ENCODE peak calls at places on chromosomes 16 and 17, in ten cellular contexts. S, Q, C, Y, J, K, O, V, T and L are unnamed samples.

GRCh38 chr17:50316016-50316587 is 29.8 kb upstream of the XYLT2 start:
- DNase-seq in S (no peak), Q (no peak), C (no peak), Y (no peak), J (no peak), K (no peak), O (no peak), V (no peak), T (peak), L (no peak)

GRCh38 chr16:88014954-88015805 is 63.9 kb downstream of the BANP start:
- DNase-seq in S (no peak), Q (peak), C (no peak), Y (no peak), J (no peak), K (no peak), O (no peak), V (peak), T (peak), L (no peak)

GRCh38 chr16:8493885-8494487 is 96.3 kb downstream of the TMEM114 start:
- DNase-seq in S (no peak), Q (no peak), C (peak), Y (no peak), J (no peak), K (no peak), O (no peak), V (no peak), T (peak), L (no peak)

GRCh38 chr16:11098601-11099377 is 154.4 kb downstream of the CLEC16A start:
- DNase-seq in S (no peak), Q (no peak), C (no peak), Y (no peak), J (no peak), K (no peak), O (no peak), V (no peak), T (no peak), L (no peak)

GRCh38 chr16:8704098-8704497 is 29.7 kb downstream of the ABAT start:
- DNase-seq in S (no peak), Q (no peak), C (no peak), Y (no peak), J (no peak), K (no peak), O (no peak), V (no peak), T (no peak), L (no peak)

GRCh38 chr17:69235338-69236058 is 6.9 kb upstream of the ABCA10 start:
- DNase-seq in S (peak), Q (peak), C (peak), Y (peak), J (peak), K (peak), O (peak), V (peak), T (peak), L (peak)

GRCh38 chr17:17021194-17021863 is 20.9 kb upstream of the MPRIP start:
- DNase-seq in S (no peak), Q (peak), C (peak), Y (no peak), J (no peak), K (no peak), O (no peak), V (no peak), T (peak), L (no peak)

GRCh38 chr16:77945126-77945525 is 77.2 kb upstream of the CLEC3A start:
- DNase-seq in S (no peak), Q (no peak), C (no peak), Y (no peak), J (no peak), K (no peak), O (peak), V (no peak), T (no peak), L (no peak)

GRCh38 chr17:63140255-63140654 is 174.2 kb downstream of the TANC2 start:
- DNase-seq in S (no peak), Q (no peak), C (no peak), Y (peak), J (no peak), K (peak), O (no peak), V (no peak), T (no peak), L (peak)

GRCh38 chr17:39533891-39534290 is 72.6 kb downstream of the CDK12 start:
- DNase-seq in S (no peak), Q (no peak), C (no peak), Y (no peak), J (no peak), K (no peak), O (no peak), V (no peak), T (no peak), L (no peak)

GRCh38 chr16:27639588-27640276 is 89.8 kb downstream of the KATNIP start:
- DNase-seq in S (peak), Q (no peak), C (peak), Y (peak), J (no peak), K (no peak), O (peak), V (no peak), T (peak), L (peak)

GRCh38 chr16:10266809-10267208 is 84.6 kb upstream of the GRIN2A start:
- DNase-seq in S (no peak), Q (no peak), C (no peak), Y (no peak), J (no peak), K (no peak), O (no peak), V (no peak), T (no peak), L (no peak)

GRCh38 chr17:32998111-32998892 is 6.7 kb downstream of the SPACA3 start:
- DNase-seq in S (peak), Q (peak), C (peak), Y (peak), J (peak), K (peak), O (peak), V (peak), T (peak), L (peak)
- H3K4me3 ChIP-seq in S (no peak), Q (no peak), C (peak), Y (no peak), J (no peak), K (no peak), O (peak), V (no peak), T (no peak), L (no peak)

GRCh38 chr17:67499673-67500072 is 122.6 kb downstream of the PITPNC1 start:
- DNase-seq in S (no peak), Q (no peak), C (no peak), Y (no peak), J (no peak), K (no peak), O (no peak), V (no peak), T (no peak), L (no peak)
- H3K4me3 ChIP-seq in S (no peak), Q (no peak), C (no peak), Y (no peak), J (no peak), K (no peak), O (no peak), V (no peak), T (no peak), L (no peak)

DNA sequence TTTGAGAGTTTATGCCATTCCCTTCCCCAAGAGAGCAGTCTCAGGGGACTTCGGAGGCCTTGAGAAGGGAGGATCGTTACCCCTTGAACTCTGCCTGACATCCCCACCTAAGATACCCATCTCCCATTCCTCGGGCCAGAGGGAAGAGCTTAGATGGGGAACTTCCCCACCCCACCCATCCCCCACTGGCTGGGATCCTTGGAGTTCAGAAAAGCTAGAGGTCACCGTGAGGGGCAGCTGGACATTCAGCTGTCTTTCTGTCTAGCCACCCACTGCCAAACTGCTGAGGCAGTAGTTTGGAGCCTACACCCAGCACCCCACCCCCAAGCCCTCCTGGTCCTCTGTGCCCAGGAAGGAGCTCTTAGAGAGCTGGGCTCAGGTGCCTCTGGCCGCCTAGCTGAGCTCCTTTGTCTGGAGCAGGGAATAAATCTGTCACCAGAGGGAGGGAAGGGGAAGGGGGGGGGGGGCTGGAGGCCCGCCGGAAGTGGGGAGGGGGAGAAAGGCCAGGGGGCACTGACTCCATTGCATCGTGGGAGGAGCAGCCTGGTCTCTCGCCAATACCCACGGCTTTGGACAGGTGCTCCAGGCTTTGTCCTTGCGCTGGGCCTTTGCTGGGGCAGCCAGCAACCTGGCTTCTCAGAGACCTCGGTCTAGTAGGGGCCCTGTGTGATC is 1.0 kb downstream of the HSD11B2 start:
- DNase-seq in S (no peak), Q (no peak), C (no peak), Y (no peak), J (no peak), K (no peak), O (no peak), V (no peak), T (peak), L (no peak)
- H3K4me3 ChIP-seq in S (no peak), Q (peak), C (peak), Y (no peak), J (peak), K (peak), O (no peak), V (peak), T (peak), L (no peak)

GRCh38 chr16:29744541-29745101 is 1.2 kb downstream of the C16orf54 start:
- DNase-seq in S (peak), Q (no peak), C (no peak), Y (no peak), J (no peak), K (no peak), O (no peak), V (no peak), T (no peak), L (no peak)
- H3K4me3 ChIP-seq in S (peak), Q (peak), C (no peak), Y (no peak), J (peak), K (no peak), O (no peak), V (no peak), T (no peak), L (peak)

GRCh38 chr17:80981062-80981902 is 10.4 kb upstream of the CHMP6 start:
- DNase-seq in S (no peak), Q (no peak), C (no peak), Y (no peak), J (no peak), K (no peak), O (no peak), V (peak), T (peak), L (no peak)
- H3K4me3 ChIP-seq in S (no peak), Q (no peak), C (peak), Y (no peak), J (no peak), K (no peak), O (no peak), V (no peak), T (peak), L (peak)

DNA sequence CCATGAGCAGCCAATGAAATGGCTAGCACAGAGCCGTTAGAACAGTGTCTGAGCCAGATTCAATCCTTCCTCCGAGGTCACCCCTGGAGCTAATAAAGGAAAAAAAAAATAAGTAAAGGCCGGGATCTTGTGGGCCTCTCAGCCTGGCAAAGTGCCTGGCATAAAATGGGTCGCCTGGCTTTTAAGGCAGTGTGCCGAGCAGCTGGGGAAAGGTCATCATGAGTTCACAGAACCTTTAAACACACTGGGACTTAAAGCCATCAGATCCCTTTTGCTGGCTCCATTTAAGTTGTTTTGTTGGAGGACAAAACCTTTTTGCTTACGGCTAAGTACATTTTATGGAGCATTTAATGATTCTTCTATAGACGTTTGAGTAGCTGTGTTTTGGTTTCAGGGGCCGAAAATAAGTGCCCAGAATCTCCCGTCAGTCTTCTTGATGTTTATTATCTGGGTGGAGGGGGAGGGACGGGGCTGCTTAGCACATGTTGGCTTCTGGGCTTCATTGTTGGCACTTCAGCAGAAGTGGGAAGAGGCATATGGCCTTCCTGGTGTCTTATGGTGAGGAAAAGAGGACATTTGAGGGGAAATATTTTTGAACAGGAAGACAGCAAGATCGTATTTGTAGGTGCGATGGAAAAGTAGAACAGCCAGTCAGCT is 30.9 kb downstream of the RBFOX1 start:
- DNase-seq in S (no peak), Q (peak), C (no peak), Y (no peak), J (no peak), K (no peak), O (no peak), V (no peak), T (no peak), L (no peak)
- H3K4me3 ChIP-seq in S (no peak), Q (no peak), C (no peak), Y (no peak), J (no peak), K (no peak), O (no peak), V (no peak), T (no peak), L (no peak)

GRCh38 chr17:8382052-8382879 is 727 bp downstream of the RPL26 start:
- DNase-seq in S (no peak), Q (no peak), C (no peak), Y (no peak), J (no peak), K (no peak), O (no peak), V (no peak), T (no peak), L (no peak)
- H3K4me3 ChIP-seq in S (peak), Q (peak), C (peak), Y (peak), J (peak), K (peak), O (peak), V (peak), T (peak), L (peak)

DNA sequence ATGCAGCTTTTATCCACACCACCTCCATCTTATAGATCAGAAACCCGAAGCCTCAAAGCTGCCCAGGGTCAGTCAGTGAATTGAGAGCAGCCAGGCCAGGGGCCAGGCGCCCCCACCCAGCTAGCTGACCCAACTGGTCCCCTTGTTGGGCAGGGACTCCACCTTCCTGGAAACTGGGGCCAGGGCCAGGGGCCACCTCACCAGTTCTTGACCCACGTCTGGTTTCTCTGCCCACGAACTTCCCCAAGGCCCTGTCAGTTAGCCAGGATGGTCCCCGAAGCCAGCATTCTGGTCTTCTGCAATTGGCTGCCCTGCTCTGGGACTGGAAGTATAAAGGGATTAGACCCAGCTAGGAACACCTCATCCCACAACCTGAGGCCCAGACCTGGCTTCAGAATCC is 2.4 kb downstream of the FAM83G start:
- DNase-seq in S (no peak), Q (no peak), C (no peak), Y (no peak), J (no peak), K (no peak), O (no peak), V (no peak), T (no peak), L (no peak)
- H3K4me3 ChIP-seq in S (no peak), Q (no peak), C (no peak), Y (no peak), J (no peak), K (no peak), O (no peak), V (no peak), T (peak), L (no peak)

GRCh38 chr16:74456290-74456625 is 35.0 kb upstream of the CLEC18B start:
- DNase-seq in S (no peak), Q (no peak), C (no peak), Y (no peak), J (no peak), K (no peak), O (no peak), V (no peak), T (no peak), L (no peak)

GRCh38 chr16:74463888-74464287 is 42.6 kb upstream of the CLEC18B start:
- DNase-seq in S (peak), Q (no peak), C (no peak), Y (no peak), J (no peak), K (no peak), O (no peak), V (no peak), T (no peak), L (no peak)

GRCh38 chr16:74461826-74462225 is 40.5 kb upstream of the CLEC18B start:
- DNase-seq in S (no peak), Q (no peak), C (no peak), Y (no peak), J (no peak), K (no peak), O (no peak), V (no peak), T (no peak), L (no peak)

GRCh38 chr16:74462361-74462760 is 41.1 kb upstream of the CLEC18B start:
- DNase-seq in S (no peak), Q (no peak), C (no peak), Y (no peak), J (no peak), K (no peak), O (no peak), V (no peak), T (no peak), L (no peak)

DNA sequence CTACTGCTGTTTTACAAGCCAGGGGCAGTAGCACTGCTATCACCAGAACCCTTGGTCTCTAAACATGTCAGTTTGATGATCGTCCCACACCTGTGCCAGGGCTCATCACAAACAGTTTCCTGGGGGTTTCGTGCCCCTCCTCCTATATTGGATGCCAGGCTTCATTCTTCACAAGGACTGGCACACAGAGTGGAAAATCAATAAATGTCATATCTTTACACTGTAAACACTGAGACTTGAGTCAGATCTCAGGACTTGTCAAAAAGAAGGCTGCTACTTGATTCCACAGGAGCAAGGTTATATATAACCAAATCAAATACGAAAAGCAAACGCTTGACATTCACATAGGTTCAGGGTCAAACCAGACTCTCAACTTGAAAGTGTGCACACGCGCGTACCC is 39.3 kb upstream of the CLEC18B start:
- DNase-seq in S (no peak), Q (no peak), C (no peak), Y (no peak), J (no peak), K (no peak), O (no peak), V (no peak), T (no peak), L (no peak)
- H3K4me3 ChIP-seq in S (no peak), Q (no peak), C (no peak), Y (no peak), J (no peak), K (no peak), O (no peak), V (no peak), T (no peak), L (no peak)